ENCODE peak calls at places on chromosome 1, in ten cellular contexts. K is stimulated activated CD8-positive, alpha-beta memory T cell treated with anti-CD3 and anti-CD28 coated beads, Interleukin-12 subunit alpha, Interleukin-12 subunit beta, amount 100 ng/mL, for 1 hour; A is germinal center; E is tibial artery; F is hepatic stellate cell; Y is GM10248; P is HTR-8/SVneo; S is epithelial cell of esophagus; O is fibroblast of lung; V is stimulated activated CD4-positive, alpha-beta T cell treated with anti-CD3 and anti-CD28 coated beads, Interleukin-15, amount 100 ng/mL, for 48 hours. D is an unnamed sample.

GRCh38 chr1:220528049-220528678 is at the start of gene MARK1:
- DNase-seq in S (peak), P (no peak), A (peak), Y (peak), F (peak), V (no peak), O (peak), E (peak), K (no peak), D (peak)

GRCh38 chr1:84344286-84344685 is 42.8 kb downstream of the SAMD13 start:
- DNase-seq in Y (no peak), F (peak), K (no peak), O (peak), E (no peak), P (no peak), V (no peak), S (peak), A (no peak), D (no peak)

GRCh38 chr1:234683856-234684632 is 74.1 kb upstream of the IRF2BP2 start:
- DNase-seq in S (peak), A (no peak), Y (no peak), E (peak), O (peak), P (peak), K (no peak), F (no peak), V (no peak), D (no peak)

GRCh38 chr1:23224721-23225648 is 7.7 kb upstream of the HTR1D start:
- DNase-seq in A (no peak), K (no peak), S (peak), F (peak), E (no peak), V (no peak), P (peak), O (peak), Y (no peak), D (no peak)

GRCh38 chr1:39272027-39272790 is 67.7 kb downstream of the MACF1 start:
- DNase-seq in K (no peak), P (no peak), A (no peak), S (no peak), F (no peak), V (no peak), Y (peak), O (peak), E (no peak), D (no peak)

GRCh38 chr1:95435611-95436010 is 201.6 kb downstream of the RWDD3 start:
- DNase-seq in V (no peak), P (no peak), E (no peak), Y (no peak), K (no peak), F (no peak), A (no peak), S (no peak), O (no peak), D (no peak)

GRCh38 chr1:47249755-47250154 is 17.7 kb upstream of the TAL1 start:
- DNase-seq in Y (no peak), K (no peak), O (no peak), E (no peak), A (no peak), F (no peak), V (no peak), S (no peak), P (no peak), D (no peak)

GRCh38 chr1:41802532-41803501 is 115.9 kb downstream of the HIVEP3 start:
- DNase-seq in S (peak), V (no peak), O (no peak), P (no peak), K (no peak), A (peak), E (peak), F (no peak), Y (no peak), D (no peak)

GRCh38 chr1:234722904-234723588 is 113.1 kb upstream of the IRF2BP2 start:
- DNase-seq in A (no peak), E (peak), P (peak), S (peak), Y (no peak), F (peak), K (no peak), V (peak), O (peak), D (no peak)

GRCh38 chr1:109425391-109425790 is 857 bp downstream of the PSMA5 start:
- DNase-seq in O (peak), F (peak), V (no peak), P (no peak), K (no peak), E (no peak), A (peak), Y (peak), S (peak), D (no peak)

GRCh38 chr1:211920602-211921226 is 90.2 kb upstream of the LPGAT1 start:
- DNase-seq in Y (no peak), F (peak), O (peak), A (no peak), E (no peak), S (no peak), P (no peak), V (no peak), K (no peak), D (no peak)

GRCh38 chr1:5491207-5491904 is 500.9 kb downstream of the NPHP4 start:
- DNase-seq in S (no peak), V (no peak), F (no peak), K (no peak), O (no peak), P (no peak), Y (no peak), A (no peak), E (no peak), D (no peak)

GRCh38 chr1:100130552-100131077 is 2.1 kb downstream of the SASS6 start:
- DNase-seq in V (no peak), P (no peak), A (no peak), O (no peak), E (no peak), S (peak), Y (no peak), K (no peak), F (no peak), D (no peak)

GRCh38 chr1:224358288-224358687 is 1.6 kb downstream of the CNIH4 start:
- DNase-seq in K (no peak), A (no peak), Y (no peak), E (no peak), S (no peak), O (no peak), F (no peak), V (no peak), P (no peak), D (no peak)

GRCh38 chr1:204630460-204630905 is 55.1 kb downstream of the LRRN2 start:
- DNase-seq in V (no peak), O (peak), K (no peak), A (no peak), E (no peak), F (no peak), S (no peak), Y (no peak), P (no peak), D (no peak)